ENCODE peak calls at places on chromosome 13, in seven cellular contexts. M is GM12892, P is GM12878, Z is SK-N-SH, R is HepG2, T is H1, B is K562. N is an unnamed sample.

GRCh38 chr13:95536629-95537241 is 15.8 kb upstream of the CLDN10 start:
- DNase-seq in Z (no peak), R (no peak), P (no peak), M (no peak), B (no peak), T (no peak), N (no peak)

GRCh38 chr13:79724348-79725103 is 243.6 kb downstream of the NDFIP2 start:
- DNase-seq in P (no peak), Z (no peak), B (no peak), R (peak; percentile 89), M (no peak), T (no peak), N (no peak)

GRCh38 chr13:67408823-67409222 is 178.7 kb upstream of the PCDH9 start:
- DNase-seq in P (no peak), T (no peak), B (no peak), Z (no peak), R (peak; percentile 15), M (no peak), N (no peak)

GRCh38 chr13:31051999-31052398 is 109.7 kb downstream of the HSPH1 start:
- DNase-seq in Z (no peak), M (no peak), T (no peak), R (no peak), P (no peak), B (no peak), N (no peak)

GRCh38 chr13:46039421-46040036 is 13.0 kb downstream of the ZC3H13 start:
- DNase-seq in T (no peak), B (no peak), P (no peak), Z (no peak), R (no peak), M (no peak), N (no peak)

GRCh38 chr13:42803563-42804212 is 22.3 kb downstream of the FAM216B start:
- DNase-seq in M (no peak), R (no peak), T (no peak), Z (no peak), B (no peak), P (no peak), N (no peak)

GRCh38 chr13:101474419-101474957 is 22.0 kb downstream of the ITGBL1 start:
- DNase-seq in M (no peak), B (no peak), P (no peak), Z (no peak), R (no peak), T (no peak), N (no peak)

GRCh38 chr13:57507752-57508463 is 123.6 kb upstream of the PCDH17 start:
- DNase-seq in B (no peak), R (no peak), Z (no peak), P (no peak), T (no peak), M (no peak), N (no peak)

GRCh38 chr13:73767747-73768315 is 366.4 kb downstream of the KLF12 start:
- DNase-seq in Z (peak; percentile 22), T (no peak), M (no peak), R (peak; percentile 9), B (peak; percentile 8), P (no peak), N (no peak)

GRCh38 chr13:80664930-80665329 is 324.0 kb upstream of the SPRY2 start:
- DNase-seq in Z (no peak), P (no peak), R (no peak), T (no peak), M (no peak), B (no peak), N (no peak)

GRCh38 chr13:44058586-44059238 is 179.0 kb downstream of the LACC1 start:
- DNase-seq in B (no peak), T (no peak), M (no peak), R (no peak), Z (no peak), P (no peak), N (no peak)

DNA sequence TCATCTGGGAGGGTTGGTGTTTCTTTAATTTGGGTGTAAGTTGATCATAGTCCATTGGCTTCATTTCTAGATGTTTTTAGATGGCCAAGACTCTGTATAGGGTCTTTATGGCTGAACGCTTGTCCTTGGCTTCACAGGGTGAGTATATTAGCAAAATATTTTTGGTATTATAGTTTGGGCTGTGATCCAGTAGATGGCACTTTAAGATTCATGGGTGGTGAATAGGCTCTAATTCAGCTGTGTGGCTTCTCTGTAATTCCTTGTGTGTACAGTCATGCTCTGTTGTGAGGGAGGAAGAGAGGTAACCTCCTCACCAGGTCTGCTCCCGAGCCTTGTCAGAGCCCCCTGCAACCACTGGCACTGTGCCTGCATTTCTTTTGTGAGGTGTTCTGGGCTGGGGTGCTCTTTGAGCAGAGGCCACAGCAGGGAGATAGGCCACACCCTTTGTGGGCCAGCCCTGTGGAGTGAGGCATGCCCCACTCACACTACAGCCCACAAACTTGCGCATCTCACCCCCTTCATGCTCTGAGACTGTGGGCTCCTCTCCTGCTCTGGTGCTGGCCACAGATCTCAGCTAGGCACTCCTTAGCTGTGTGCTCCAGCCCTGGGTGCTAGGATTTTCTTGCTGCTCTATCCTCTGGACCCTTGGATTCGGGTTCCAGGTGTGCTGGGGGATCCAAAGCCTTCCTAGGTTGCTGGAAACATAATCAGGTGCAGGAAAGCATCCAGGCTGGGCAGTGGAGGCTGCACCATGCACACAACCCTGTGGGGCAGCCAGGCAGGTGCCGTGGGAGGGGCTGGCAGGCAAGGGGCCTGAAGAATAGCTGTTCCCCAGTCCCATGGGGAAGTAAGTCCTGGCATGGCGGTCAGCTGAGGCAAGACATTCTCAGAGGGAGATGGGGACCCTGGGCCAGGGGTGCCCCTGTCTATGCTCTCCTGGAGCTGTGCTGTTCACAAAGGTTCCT is 193.9 kb downstream of the GPC5 start:
- DNase-seq in P (no peak), Z (no peak), R (no peak), M (no peak), B (no peak), T (no peak), N (no peak)
- TF ChIP-seq TAF1 in P (no peak), Z (no peak), R (no peak), M (no peak), B (no peak), T (no peak), N (no peak)

DNA sequence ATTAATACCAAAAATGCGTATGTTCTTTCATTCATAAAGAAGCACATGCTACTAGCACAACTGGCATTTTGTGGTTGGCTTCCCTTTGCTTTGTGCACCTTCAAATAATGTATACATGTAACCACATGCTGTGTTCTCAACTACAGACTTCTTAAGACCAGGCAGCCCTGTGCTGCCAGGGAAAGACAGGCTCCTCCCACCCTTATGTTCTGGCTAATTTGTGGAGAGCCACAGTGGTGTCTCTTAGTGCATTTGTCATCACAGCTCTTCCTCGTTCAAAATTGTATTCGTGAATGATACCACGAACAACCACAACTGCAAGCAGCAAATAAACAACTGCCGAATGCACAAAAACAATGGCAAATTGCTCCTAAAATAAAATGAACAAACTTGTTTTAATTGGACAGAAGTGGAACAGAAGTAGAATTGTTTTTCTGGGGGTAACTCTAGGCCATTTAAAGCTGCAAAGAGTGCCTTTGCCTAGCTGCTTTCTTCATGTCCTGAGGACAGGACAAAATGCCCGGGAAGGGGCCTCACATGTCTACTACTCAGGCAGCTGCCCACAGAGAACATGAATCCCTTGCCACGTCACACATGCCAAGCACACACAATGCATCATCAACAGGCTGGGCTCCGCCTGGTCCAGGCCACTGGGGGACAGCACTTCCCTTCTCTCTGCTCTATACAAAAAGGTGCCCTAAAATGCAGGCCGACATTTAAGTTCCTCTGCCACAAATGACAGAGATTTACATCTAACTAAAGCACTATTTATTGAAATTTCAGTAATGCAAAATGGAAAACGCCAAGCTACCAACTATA is 21.7 kb downstream of the IRS2 start:
- DNase-seq in R (no peak), M (no peak), B (no peak), T (no peak), Z (peak; percentile 64), P (no peak), N (no peak)
- TF ChIP-seq TAF1 in R (no peak), M (no peak), B (no peak), T (no peak), Z (no peak), P (no peak), N (no peak)

DNA sequence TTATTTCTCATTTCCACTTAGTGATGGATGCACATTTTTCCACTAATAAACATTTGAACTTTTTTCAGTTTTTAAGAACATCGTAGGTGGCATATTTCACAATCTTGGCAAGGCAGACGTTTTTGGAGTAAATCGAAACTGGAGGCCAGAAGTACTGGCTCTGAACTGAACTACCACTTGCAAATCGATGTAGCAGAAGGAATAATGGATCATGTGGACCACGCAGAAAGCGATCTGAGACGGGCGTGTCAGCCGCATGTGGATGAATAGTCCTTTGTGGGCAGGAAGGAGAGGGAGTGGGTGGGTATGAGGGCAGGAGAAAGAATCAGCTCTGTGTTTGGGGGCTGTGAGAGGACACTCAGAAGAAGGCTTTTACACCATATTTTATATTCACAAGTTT is 90.4 kb downstream of the COL4A2 start:
- DNase-seq in P (no peak), B (no peak), R (no peak), Z (no peak), T (no peak), M (no peak), N (no peak)
- TF ChIP-seq TAF1 in P (no peak), B (no peak), R (no peak), Z (no peak), T (no peak), M (no peak), N (no peak)

GRCh38 chr13:88345171-88345847 is 674.1 kb downstream of the SLITRK5 start:
- DNase-seq in Z (peak; percentile 10), P (no peak), M (no peak), T (no peak), R (no peak), B (no peak), N (no peak)
- TF ChIP-seq TAF1 in Z (no peak), P (no peak), M (no peak), T (no peak), R (no peak), B (no peak), N (no peak)

N was measured in GM12891.